ENCODE peak calls at places on chromosomes 11 and 22, in four cellular contexts. Z is pancreas, K is uterus, I is PC-9. E is an unnamed sample. For H3K27me3, the result is how much of the 10 kb centered on the place peaks cover.

GRCh38 chr22:31150615-31151014 is 9.4 kb upstream of the RNF185 start:
- DNase-seq in Z (no peak), K (no peak), I (no peak), E (no peak)

GRCh38 chr11:107370390-107370789 is 87.2 kb downstream of the CWF19L2 start:
- DNase-seq in Z (no peak), K (no peak), I (no peak), E (no peak)

GRCh38 chr11:12694182-12694531 is 19.9 kb downstream of the TEAD1 start:
- DNase-seq in Z (no peak), K (no peak), I (no peak), E (peak)

GRCh38 chr11:59573216-59573615 is 42.4 kb downstream of the OSBP start:
- DNase-seq in Z (no peak), K (no peak), I (peak), E (no peak)

GRCh38 chr22:37431811-37432707 is 4.8 kb upstream of the ELFN2 start:
- DNase-seq in Z (no peak), K (no peak), I (peak), E (no peak)

GRCh38 chr11:46290598-46291309 is 13.3 kb downstream of the CREB3L1 start:
- DNase-seq in Z (peak), K (peak), I (no peak), E (peak)

GRCh38 chr11:79077684-79078379 is 363.0 kb downstream of the TENM4 start:
- DNase-seq in Z (no peak), K (no peak), I (no peak), E (no peak)

GRCh38 chr11:6061475-6061874 is 30.9 kb upstream of the OR56A1 start:
- DNase-seq in Z (no peak), K (no peak), I (no peak), E (no peak)

GRCh38 chr11:93279911-93280347 is 50.6 kb upstream of the DEUP1 start:
- DNase-seq in Z (no peak), K (no peak), I (no peak), E (peak)

DNA sequence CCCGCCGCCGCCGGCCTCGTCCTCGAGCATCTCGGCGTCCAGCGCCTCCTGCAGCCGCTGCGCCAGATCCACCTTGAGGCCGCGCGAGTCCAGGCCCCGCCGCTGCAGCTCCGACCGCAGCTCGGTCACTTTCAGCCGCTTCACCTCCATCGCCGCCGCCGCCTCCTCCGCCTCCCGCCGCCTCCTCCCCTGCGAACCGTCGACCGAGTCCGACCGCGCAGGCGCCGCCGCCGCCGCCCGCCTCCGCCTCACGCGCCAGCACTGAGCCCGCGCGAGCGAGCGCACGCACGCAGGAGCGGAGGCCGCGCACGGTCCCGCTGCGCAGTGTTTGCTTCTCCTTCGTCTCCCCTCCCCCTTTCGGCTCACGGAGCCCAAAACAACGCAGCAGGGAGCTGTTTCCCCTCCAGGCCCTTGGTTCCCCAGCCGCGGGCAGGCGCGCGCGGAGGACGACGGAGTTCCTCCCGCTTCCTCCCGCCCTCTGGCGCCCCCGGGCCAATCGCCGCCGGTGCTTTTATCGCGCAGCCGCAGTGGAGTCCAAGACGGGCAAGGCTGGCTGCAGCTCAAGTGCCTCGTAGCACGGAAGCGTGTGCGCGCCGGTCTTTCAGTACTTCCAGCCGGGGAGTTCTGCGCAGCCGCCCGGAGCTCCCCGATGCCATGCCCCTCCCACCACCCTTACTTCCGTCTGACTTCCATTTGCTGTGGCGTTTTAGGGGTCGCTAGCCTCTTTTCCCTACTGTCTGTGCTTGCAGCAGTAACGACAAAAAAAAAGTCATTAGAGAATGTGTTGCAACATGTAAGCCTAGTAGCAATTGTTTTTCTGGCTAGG is at the start of gene HNRNPUL2:
- DNase-seq in Z (peak), K (peak), I (peak), E (peak)
- TF ChIP-seq CTCF in Z (no peak), K (no peak), I (no peak), E (no peak)

GRCh38 chr11:125494987-125495725 is 909 bp downstream of the FEZ1 start:
- DNase-seq in Z (peak), K (peak), I (no peak), E (peak)

GRCh38 chr11:125494033-125494364 is 2.1 kb downstream of the FEZ1 start:
- DNase-seq in Z (no peak), K (no peak), I (no peak), E (no peak)

GRCh38 chr11:125494601-125494986 is 1.5 kb downstream of the FEZ1 start:
- DNase-seq in Z (no peak), K (no peak), I (no peak), E (no peak)

GRCh38 chr11:125483592-125483991 is 12.5 kb downstream of the FEZ1 start:
- DNase-seq in Z (no peak), K (no peak), I (no peak), E (no peak)

DNA sequence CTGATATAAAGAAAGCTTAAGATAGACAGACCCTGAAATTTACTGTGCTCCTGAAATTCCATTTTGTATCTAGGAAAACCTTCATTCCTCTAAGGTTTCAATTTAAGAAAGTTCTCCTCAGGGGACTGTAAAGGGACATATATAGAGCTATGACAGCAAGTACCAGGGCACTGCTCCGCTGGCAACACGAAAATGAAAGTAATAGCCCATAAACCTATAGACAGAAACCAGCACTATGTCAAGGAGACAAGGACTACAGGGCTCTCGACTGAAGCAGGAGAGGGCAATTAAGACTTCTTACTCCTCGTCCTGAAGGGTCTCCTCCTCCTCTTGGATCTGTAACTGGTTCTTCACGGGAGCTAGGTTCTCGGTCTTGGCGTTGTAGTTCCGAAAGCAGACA is 6.9 kb downstream of the FEZ1 start:
- DNase-seq in Z (no peak), K (no peak), I (no peak), E (no peak)
- H3K27me3 ChIP-seq in Z (under half), K (under half), I (under half), E (under half)

GRCh38 chr22:47307812-47308211 is 545.4 kb downstream of the TBC1D22A start:
- DNase-seq in Z (no peak), K (no peak), I (no peak), E (no peak)
- H3K4me3 ChIP-seq in Z (no peak), K (no peak), I (no peak), E (no peak)

GRCh38 chr11:119567667-119568582 is 145.0 kb upstream of the THY1 start:
- DNase-seq in Z (no peak), K (no peak), I (no peak), E (peak)

GRCh38 chr11:119578466-119579220 is 150.4 kb downstream of the NECTIN1 start:
- DNase-seq in Z (no peak), K (no peak), I (no peak), E (no peak)

GRCh38 chr11:119571311-119571710 is 148.3 kb upstream of the THY1 start:
- DNase-seq in Z (no peak), K (no peak), I (no peak), E (no peak)

GRCh38 chr11:119573858-119574257 is 150.9 kb upstream of the THY1 start:
- DNase-seq in Z (no peak), K (no peak), I (no peak), E (no peak)

GRCh38 chr11:119572481-119573424 is 149.8 kb upstream of the THY1 start:
- DNase-seq in Z (no peak), K (no peak), I (peak), E (no peak)
- TF ChIP-seq CTCF in Z (no peak), K (no peak), I (peak), E (no peak)

GRCh38 chr11:16926868-16927267 is 87.3 kb downstream of the PLEKHA7 start:
- DNase-seq in Z (no peak), K (no peak), I (no peak), E (no peak)

GRCh38 chr11:16924826-16925494 is 89.3 kb downstream of the PLEKHA7 start:
- DNase-seq in Z (peak), K (peak), I (peak), E (peak)

GRCh38 chr11:16924462-16924825 is 89.8 kb downstream of the PLEKHA7 start:
- DNase-seq in Z (peak), K (no peak), I (no peak), E (no peak)

GRCh38 chr11:16925495-16926065 is 88.6 kb downstream of the PLEKHA7 start:
- DNase-seq in Z (peak), K (peak), I (peak), E (peak)

DNA sequence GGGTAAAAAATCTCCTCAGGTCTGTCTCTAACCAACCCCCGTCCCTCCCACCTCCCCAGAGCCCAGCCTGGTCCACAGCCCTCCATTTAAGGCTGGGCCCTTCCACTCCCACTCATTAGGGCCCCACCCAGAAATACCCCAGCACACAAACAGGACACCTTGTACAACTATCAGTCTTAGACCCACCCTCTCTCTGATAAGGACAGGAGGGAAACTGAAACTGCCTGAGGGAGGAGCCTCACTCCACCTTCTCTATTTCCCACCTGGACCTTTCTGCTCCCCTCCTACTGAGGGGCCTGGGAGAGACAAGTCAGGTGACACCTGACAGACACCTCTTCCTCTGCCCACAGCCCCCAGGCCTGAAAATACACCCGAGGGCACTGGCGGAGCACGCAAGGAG is 90.2 kb downstream of the PLEKHA7 start:
- DNase-seq in Z (no peak), K (no peak), I (peak), E (peak)
- H3K27me3 ChIP-seq in Z (under half), K (under half), I (under half), E (under half)